ENCODE peak calls at places on chromosome X, in six cellular contexts. E, X, J, Y, O and R are unnamed samples.

GRCh38 chrX:66110112-66110511 is 53.9 kb upstream of the HEPH start:
- DNase-seq in J (no peak), E (peak), X (no peak), Y (no peak), O (peak), R (peak)

GRCh38 chrX:138986866-138987265 is 275.3 kb upstream of the FGF13 start:
- DNase-seq in O (no peak), J (no peak), X (no peak), Y (no peak), E (no peak), R (no peak)

GRCh38 chrX:8738588-8739189 is 6.8 kb upstream of the ANOS1 start:
- DNase-seq in O (no peak), J (no peak), Y (no peak), E (no peak), X (no peak), R (peak)

GRCh38 chrX:96843566-96843965 is 40.1 kb upstream of the RPA4 start:
- DNase-seq in X (no peak), E (no peak), J (no peak), O (no peak), Y (no peak), R (no peak)

GRCh38 chrX:107597791-107598190 is 30.5 kb upstream of the PRPS1 start:
- DNase-seq in X (no peak), J (no peak), Y (no peak), E (no peak), O (no peak), R (no peak)

GRCh38 chrX:56813318-56813837 is 84.3 kb downstream of the NBDY start:
- DNase-seq in E (no peak), X (no peak), O (peak), Y (peak), J (no peak), R (peak)

GRCh38 chrX:68511255-68511654 is 12.4 kb downstream of the YIPF6 start:
- DNase-seq in E (peak), X (no peak), Y (no peak), O (peak), J (peak), R (peak)

GRCh38 chrX:129654652-129655546 is at the start of gene APLN:
- DNase-seq in O (no peak), E (peak), X (no peak), J (no peak), Y (no peak), R (peak)

GRCh38 chrX:105634180-105634579 is 188.2 kb upstream of the NRK start:
- DNase-seq in O (no peak), Y (no peak), X (no peak), E (no peak), J (no peak), R (no peak)

GRCh38 chrX:54415534-54416350 is 24.5 kb upstream of the TSR2 start:
- DNase-seq in O (no peak), E (no peak), X (no peak), J (no peak), Y (no peak), R (no peak)

GRCh38 chrX:149013081-149013480 is 492.0 kb downstream of the IDS start:
- DNase-seq in Y (no peak), J (no peak), E (no peak), O (no peak), X (no peak), R (no peak)

GRCh38 chrX:71525316-71525715 is 7.6 kb upstream of the OGT start:
- DNase-seq in X (no peak), O (no peak), E (no peak), Y (no peak), J (no peak), R (no peak)

GRCh38 chrX:9141496-9141895 is 107.6 kb upstream of the FAM9B start:
- DNase-seq in J (no peak), Y (no peak), E (no peak), X (no peak), O (no peak), R (no peak)

GRCh38 chrX:47497274-47497673 is 14.3 kb upstream of the ZNF41 start:
- DNase-seq in X (no peak), O (no peak), E (no peak), J (no peak), Y (no peak), R (peak)

GRCh38 chrX:70254909-70255308 is 5.1 kb downstream of the P2RY4 start:
- DNase-seq in Y (no peak), O (no peak), X (no peak), J (no peak), E (no peak), R (no peak)

GRCh38 chrX:133961046-133961445 is 24.3 kb downstream of the GPC3 start:
- DNase-seq in X (no peak), J (no peak), Y (no peak), O (no peak), E (no peak), R (no peak)

GRCh38 chrX:70422886-70423336 is at the start of gene GDPD2:
- DNase-seq in X (no peak), E (peak), Y (no peak), O (no peak), J (no peak), R (peak)

GRCh38 chrX:70172964-70173363 is 4.3 kb upstream of the DGAT2L6 start:
- DNase-seq in E (no peak), X (no peak), O (no peak), Y (no peak), J (no peak), R (no peak)